ENCODE peak calls at places on chromosomes 2 and 18, in five cellular contexts. One of them, this sample, is unnamed.

GRCh38 chr18:50051288-50051687 is 143.7 kb downstream of the MYO5B start:
- DNase-seq in AG04450: no peak
- DNase-seq in type B pancreatic cell: no peak
- DNase-seq in GM06990: no peak
- DNase-seq in pancreas: no peak
- DNase-seq in this sample: no peak

GRCh38 chr2:68853035-68853434 is 18.2 kb downstream of the BMP10 start:
- DNase-seq in AG04450: peak
- DNase-seq in GM06990: no peak
- DNase-seq in type B pancreatic cell: no peak
- DNase-seq in pancreas: no peak
- DNase-seq in this sample: no peak

GRCh38 chr18:63313409-63313917 is 6.1 kb downstream of the BCL2 start:
- DNase-seq in pancreas: no peak
- DNase-seq in AG04450: no peak
- DNase-seq in type B pancreatic cell: no peak
- DNase-seq in GM06990: no peak
- DNase-seq in this sample: no peak

GRCh38 chr2:185507703-185508102 is 230.9 kb upstream of the FSIP2 start:
- DNase-seq in pancreas: no peak
- DNase-seq in type B pancreatic cell: no peak
- DNase-seq in GM06990: no peak
- DNase-seq in AG04450: no peak
- DNase-seq in this sample: no peak

GRCh38 chr2:42060718-42061619 is 13.1 kb downstream of the PKDCC start:
- DNase-seq in AG04450: no peak
- DNase-seq in type B pancreatic cell: no peak
- DNase-seq in GM06990: no peak
- DNase-seq in pancreas: peak
- DNase-seq in this sample: no peak

GRCh38 chr2:178279142-178279541 is 84.8 kb downstream of the OSBPL6 start:
- DNase-seq in GM06990: no peak
- DNase-seq in AG04450: peak
- DNase-seq in pancreas: no peak
- DNase-seq in type B pancreatic cell: no peak
- DNase-seq in this sample: no peak

GRCh38 chr18:48974304-48975220 is 23.8 kb upstream of the SMAD7 start:
- DNase-seq in pancreas: no peak
- DNase-seq in AG04450: no peak
- DNase-seq in GM06990: no peak
- DNase-seq in type B pancreatic cell: no peak
- DNase-seq in this sample: no peak

GRCh38 chr18:13660510-13660909 is 65.8 kb downstream of the FAM210A start:
- DNase-seq in pancreas: no peak
- DNase-seq in AG04450: no peak
- DNase-seq in type B pancreatic cell: no peak
- DNase-seq in GM06990: no peak
- DNase-seq in this sample: no peak

GRCh38 chr2:101844055-101844635 is 146.6 kb downstream of the MAP4K4 start:
- DNase-seq in type B pancreatic cell: no peak
- DNase-seq in AG04450: no peak
- DNase-seq in GM06990: no peak
- DNase-seq in pancreas: no peak
- DNase-seq in this sample: no peak

GRCh38 chr18:3663870-3664512 is 214.0 kb downstream of the TGIF1 start:
- DNase-seq in pancreas: no peak
- DNase-seq in GM06990: no peak
- DNase-seq in type B pancreatic cell: no peak
- DNase-seq in AG04450: no peak
- DNase-seq in this sample: no peak

GRCh38 chr2:42101641-42102605 is 54.1 kb downstream of the PKDCC start:
- DNase-seq in AG04450: peak
- DNase-seq in pancreas: peak
- DNase-seq in type B pancreatic cell: peak
- DNase-seq in GM06990: peak
- DNase-seq in this sample: peak

GRCh38 chr2:172806426-172807008 is 70.9 kb downstream of the RAPGEF4 start:
- DNase-seq in pancreas: no peak
- DNase-seq in AG04450: peak
- DNase-seq in GM06990: peak
- DNase-seq in type B pancreatic cell: no peak
- DNase-seq in this sample: peak

GRCh38 chr2:76711490-76711889 is 810.7 kb downstream of the LRRTM4 start:
- DNase-seq in type B pancreatic cell: no peak
- DNase-seq in GM06990: no peak
- DNase-seq in pancreas: no peak
- DNase-seq in AG04450: no peak
- DNase-seq in this sample: no peak

GRCh38 chr2:9847140-9847539 is 3.9 kb downstream of the TAF1B start:
- DNase-seq in AG04450: no peak
- DNase-seq in pancreas: no peak
- DNase-seq in type B pancreatic cell: no peak
- DNase-seq in GM06990: no peak
- DNase-seq in this sample: no peak

GRCh38 chr2:147937744-147938349 is 82.7 kb downstream of the ORC4 start:
- DNase-seq in GM06990: no peak
- DNase-seq in type B pancreatic cell: no peak
- DNase-seq in pancreas: no peak
- DNase-seq in AG04450: no peak
- DNase-seq in this sample: peak

GRCh38 chr2:133657591-133657990 is 89.3 kb upstream of the NCKAP5 start:
- DNase-seq in GM06990: no peak
- DNase-seq in AG04450: no peak
- DNase-seq in pancreas: no peak
- DNase-seq in type B pancreatic cell: no peak
- DNase-seq in this sample: no peak

GRCh38 chr2:22694856-22695255 is 690.1 kb upstream of the KLHL29 start:
- DNase-seq in pancreas: no peak
- DNase-seq in GM06990: no peak
- DNase-seq in AG04450: no peak
- DNase-seq in type B pancreatic cell: no peak
- DNase-seq in this sample: no peak

GRCh38 chr18:47615043-47615442 is 315.4 kb downstream of the SMAD2 start:
- DNase-seq in type B pancreatic cell: no peak
- DNase-seq in AG04450: no peak
- DNase-seq in GM06990: no peak
- DNase-seq in pancreas: no peak
- DNase-seq in this sample: no peak

GRCh38 chr2:197875736-197876135 is 71.3 kb downstream of the PLCL1 start:
- DNase-seq in type B pancreatic cell: no peak
- DNase-seq in AG04450: no peak
- DNase-seq in pancreas: no peak
- DNase-seq in GM06990: no peak
- DNase-seq in this sample: no peak

GRCh38 chr2:24722141-24722790 is 70.9 kb downstream of the PTRHD1 start:
- DNase-seq in GM06990: no peak
- DNase-seq in type B pancreatic cell: no peak
- DNase-seq in AG04450: no peak
- DNase-seq in pancreas: no peak
- DNase-seq in this sample: no peak

GRCh38 chr2:120735750-120736170 is at the start of gene GLI2:
- DNase-seq in GM06990: peak
- DNase-seq in AG04450: peak
- DNase-seq in type B pancreatic cell: peak
- DNase-seq in pancreas: peak
- DNase-seq in this sample: peak

GRCh38 chr2:43389581-43390466 is 163.4 kb upstream of the ZFP36L2 start:
- DNase-seq in AG04450: no peak
- DNase-seq in GM06990: no peak
- DNase-seq in type B pancreatic cell: no peak
- DNase-seq in pancreas: no peak
- DNase-seq in this sample: no peak

GRCh38 chr2:119638891-119639539 is 40.0 kb upstream of the TMEM177 start:
- DNase-seq in pancreas: no peak
- DNase-seq in type B pancreatic cell: no peak
- DNase-seq in GM06990: no peak
- DNase-seq in AG04450: no peak
- DNase-seq in this sample: no peak

GRCh38 chr2:145000376-145000775 is 480.5 kb upstream of the ZEB2 start:
- DNase-seq in AG04450: no peak
- DNase-seq in GM06990: no peak
- DNase-seq in pancreas: no peak
- DNase-seq in type B pancreatic cell: no peak
- DNase-seq in this sample: no peak

GRCh38 chr2:31382452-31383120 is 32.0 kb downstream of the XDH start:
- DNase-seq in AG04450: peak
- DNase-seq in pancreas: no peak
- DNase-seq in type B pancreatic cell: peak
- DNase-seq in GM06990: no peak
- DNase-seq in this sample: no peak

GRCh38 chr2:120767486-120768005 is 31.9 kb downstream of the GLI2 start:
- DNase-seq in pancreas: peak
- DNase-seq in AG04450: no peak
- DNase-seq in GM06990: no peak
- DNase-seq in type B pancreatic cell: no peak
- DNase-seq in this sample: no peak

GRCh38 chr18:48836231-48836805 is 114.4 kb downstream of the SMAD7 start:
- DNase-seq in pancreas: peak
- DNase-seq in AG04450: no peak
- DNase-seq in GM06990: no peak
- DNase-seq in type B pancreatic cell: no peak
- DNase-seq in this sample: no peak

GRCh38 chr18:9673296-9674251 is 34.5 kb upstream of the RAB31 start:
- DNase-seq in GM06990: peak
- DNase-seq in type B pancreatic cell: no peak
- DNase-seq in AG04450: no peak
- DNase-seq in pancreas: no peak
- DNase-seq in this sample: peak

GRCh38 chr2:128754246-128754724 is 435.6 kb upstream of the HS6ST1 start:
- DNase-seq in GM06990: peak
- DNase-seq in pancreas: no peak
- DNase-seq in AG04450: no peak
- DNase-seq in type B pancreatic cell: no peak
- DNase-seq in this sample: peak

GRCh38 chr18:29174891-29175290 is 998.0 kb upstream of the CDH2 start:
- DNase-seq in type B pancreatic cell: no peak
- DNase-seq in GM06990: no peak
- DNase-seq in AG04450: no peak
- DNase-seq in pancreas: no peak
- DNase-seq in this sample: no peak

GRCh38 chr2:173086518-173087213 is 11.0 kb downstream of the MAP3K20 start:
- DNase-seq in type B pancreatic cell: no peak
- DNase-seq in AG04450: no peak
- DNase-seq in pancreas: no peak
- DNase-seq in GM06990: no peak
- DNase-seq in this sample: no peak

GRCh38 chr18:70233974-70234373 is 28.5 kb upstream of the RTTN start:
- DNase-seq in AG04450: no peak
- DNase-seq in pancreas: no peak
- DNase-seq in GM06990: no peak
- DNase-seq in type B pancreatic cell: no peak
- DNase-seq in this sample: no peak

DNA sequence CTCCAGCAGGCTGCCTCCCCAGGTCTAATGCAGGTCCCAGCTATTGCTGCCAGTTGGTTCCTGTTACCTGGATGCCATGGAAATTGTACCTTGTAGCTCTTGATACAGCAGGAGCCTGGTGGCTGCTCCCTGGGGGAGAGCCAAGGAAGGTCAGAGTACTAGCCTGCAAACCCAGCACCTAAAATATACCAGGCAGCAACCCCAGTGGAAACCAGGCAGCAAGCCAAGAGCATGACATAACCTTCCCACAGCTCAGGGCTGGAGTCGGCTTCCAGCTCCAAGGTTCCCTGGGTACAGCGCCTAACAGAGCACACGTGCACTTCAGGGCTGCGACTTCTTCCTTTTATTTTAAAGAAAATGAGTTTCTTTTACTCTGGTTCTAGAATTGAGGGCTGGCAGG is 30.3 kb downstream of the TNP1 start:
- DNase-seq in pancreas: peak
- DNase-seq in type B pancreatic cell: no peak
- DNase-seq in GM06990: no peak
- DNase-seq in AG04450: no peak
- DNase-seq in this sample: no peak
- TF ChIP-seq CTCF in pancreas: no peak
- TF ChIP-seq CTCF in type B pancreatic cell: no peak
- TF ChIP-seq CTCF in GM06990: no peak
- TF ChIP-seq CTCF in AG04450: no peak
- TF ChIP-seq CTCF in this sample: no peak

GRCh38 chr2:45329045-45329677 is 281.9 kb downstream of the SRBD1 start:
- DNase-seq in pancreas: no peak
- DNase-seq in GM06990: no peak
- DNase-seq in type B pancreatic cell: no peak
- DNase-seq in AG04450: no peak
- DNase-seq in this sample: no peak
- TF ChIP-seq CTCF in pancreas: no peak
- TF ChIP-seq CTCF in GM06990: no peak
- TF ChIP-seq CTCF in type B pancreatic cell: no peak
- TF ChIP-seq CTCF in AG04450: no peak
- TF ChIP-seq CTCF in this sample: no peak

DNA sequence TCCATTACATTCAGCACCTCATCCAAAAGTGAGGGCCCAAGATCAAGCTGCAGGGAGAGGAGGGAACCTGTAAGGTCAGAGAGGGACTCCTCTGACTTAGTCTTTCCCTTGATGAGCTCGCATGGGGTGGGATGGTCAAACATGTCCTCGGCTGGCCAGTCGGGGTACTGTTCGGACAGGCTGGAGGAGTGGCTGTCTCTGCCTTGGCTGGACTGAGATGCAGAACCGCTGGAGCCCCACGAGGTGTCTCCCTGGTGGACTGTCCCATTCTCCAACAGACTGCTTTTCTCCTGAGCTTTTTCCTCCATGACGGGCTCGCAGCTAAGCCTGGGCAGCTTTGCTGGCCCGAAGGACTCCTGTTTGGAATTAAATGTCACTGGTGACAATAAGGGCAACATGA is 25.6 kb downstream of the CDC42EP3 start:
- DNase-seq in AG04450: no peak
- DNase-seq in GM06990: no peak
- DNase-seq in pancreas: no peak
- DNase-seq in type B pancreatic cell: no peak
- DNase-seq in this sample: no peak
- TF ChIP-seq CTCF in AG04450: no peak
- TF ChIP-seq CTCF in GM06990: no peak
- TF ChIP-seq CTCF in pancreas: no peak
- TF ChIP-seq CTCF in type B pancreatic cell: no peak
- TF ChIP-seq CTCF in this sample: no peak

GRCh38 chr2:15546297-15547098 is 14.6 kb downstream of the NBAS start:
- DNase-seq in type B pancreatic cell: no peak
- DNase-seq in AG04450: no peak
- DNase-seq in GM06990: no peak
- DNase-seq in pancreas: no peak
- DNase-seq in this sample: no peak
- TF ChIP-seq CTCF in type B pancreatic cell: no peak
- TF ChIP-seq CTCF in AG04450: no peak
- TF ChIP-seq CTCF in GM06990: peak
- TF ChIP-seq CTCF in pancreas: no peak
- TF ChIP-seq CTCF in this sample: no peak

GRCh38 chr18:31042068-31042390 is 513 bp downstream of the DSC3 start:
- DNase-seq in pancreas: no peak
- DNase-seq in GM06990: no peak
- DNase-seq in AG04450: no peak
- DNase-seq in type B pancreatic cell: no peak
- DNase-seq in this sample: no peak
- TF ChIP-seq CTCF in pancreas: no peak
- TF ChIP-seq CTCF in GM06990: no peak
- TF ChIP-seq CTCF in AG04450: no peak
- TF ChIP-seq CTCF in type B pancreatic cell: no peak
- TF ChIP-seq CTCF in this sample: no peak